ENCODE peak calls at places on chromosomes 12 and 14, in ten cellular contexts. A is GM13977; H is adrenal gland; G is frontal cortex; B is non-pigmented ciliary epithelial cell; P is RWPE1; N is lower lobe of right lung; T is AG08396; O is CD4-positive, alpha-beta T cell; F is fibroblast of the aortic adventitia. V is an unnamed sample.

GRCh38 chr14:95515080-95515489 is 1.4 kb downstream of the SYNE3 start:
- DNase-seq in H (peak), N (peak), B (no peak), F (peak), P (no peak), A (no peak), O (no peak), T (peak), G (peak), V (no peak)

GRCh38 chr14:100065161-100065871 is at the start of gene EVL:
- DNase-seq in G (no peak), O (peak), H (peak), B (no peak), P (no peak), T (no peak), A (peak), N (peak), F (no peak), V (no peak)

GRCh38 chr12:14694145-14694544 is 2.3 kb downstream of the GUCY2C start:
- DNase-seq in B (no peak), P (no peak), A (no peak), F (no peak), T (no peak), O (no peak), G (no peak), H (no peak), N (no peak), V (no peak)

GRCh38 chr12:108047130-108047550 is 81.9 kb upstream of the WSCD2 start:
- DNase-seq in T (no peak), B (no peak), P (no peak), N (no peak), O (no peak), H (no peak), G (peak), A (peak), F (peak), V (no peak)

GRCh38 chr14:92323031-92323915 is at the start of gene SLC24A4:
- DNase-seq in T (peak), N (no peak), F (no peak), O (no peak), B (no peak), H (no peak), A (peak), G (peak), P (peak), V (peak)

GRCh38 chr12:88559772-88560171 is 20.5 kb downstream of the KITLG start:
- DNase-seq in T (no peak), A (no peak), N (no peak), G (no peak), H (no peak), F (peak), O (no peak), P (no peak), B (no peak), V (no peak)

GRCh38 chr12:105574056-105574715 is 243.7 kb downstream of the C12orf75 start:
- DNase-seq in G (no peak), B (no peak), O (no peak), A (no peak), F (no peak), P (peak), T (no peak), H (no peak), N (no peak), V (no peak)

GRCh38 chr12:21551811-21552469 is 25.8 kb downstream of the SPX start:
- DNase-seq in N (no peak), O (no peak), G (no peak), F (no peak), P (no peak), B (no peak), A (no peak), H (no peak), T (no peak), V (no peak)

GRCh38 chr12:124927325-124928094 is 13.1 kb upstream of the UBC start:
- DNase-seq in O (peak), N (peak), T (peak), F (peak), H (peak), G (peak), B (no peak), A (peak), P (peak), V (peak)

V was measured in progenitor cell of endocrine pancreas.